ENCODE peak calls at places on chromosome 15, in nine cellular contexts. One of them, this sample, is unnamed.

GRCh38 chr15:27254016-27254415 is 283.0 kb downstream of the GABRG3 start:
- DNase-seq in AG04450: no peak
- DNase-seq in DND-41: no peak
- DNase-seq in stomach: no peak
- DNase-seq in uterus: no peak
- DNase-seq in cardiac muscle cell: no peak
- DNase-seq in fibroblast of lung: no peak
- DNase-seq in GM12878: no peak
- DNase-seq in PC-9: no peak
- DNase-seq in this sample: no peak

GRCh38 chr15:78992416-78993256 is 47.8 kb upstream of the CTSH start:
- DNase-seq in cardiac muscle cell: peak; percentile 48
- DNase-seq in PC-9: no peak
- DNase-seq in AG04450: no peak
- DNase-seq in stomach: no peak
- DNase-seq in GM12878: no peak
- DNase-seq in DND-41: no peak
- DNase-seq in fibroblast of lung: no peak
- DNase-seq in uterus: no peak
- DNase-seq in this sample: no peak

GRCh38 chr15:60396964-60397771 is 618 bp downstream of the ANXA2 start:
- DNase-seq in DND-41: peak; percentile 12
- DNase-seq in stomach: peak; percentile 66
- DNase-seq in AG04450: no peak
- DNase-seq in GM12878: peak; percentile 53
- DNase-seq in fibroblast of lung: peak; percentile 71
- DNase-seq in uterus: peak; percentile 59
- DNase-seq in PC-9: no peak
- DNase-seq in cardiac muscle cell: peak; percentile 78
- DNase-seq in this sample: peak; percentile 67

GRCh38 chr15:74541494-74542191 is 623 bp downstream of the ARID3B start:
- DNase-seq in DND-41: peak; percentile 58
- DNase-seq in GM12878: peak; percentile 74
- DNase-seq in uterus: peak; percentile 55
- DNase-seq in AG04450: no peak
- DNase-seq in cardiac muscle cell: peak; percentile 22
- DNase-seq in stomach: peak; percentile 30
- DNase-seq in fibroblast of lung: peak; percentile 40
- DNase-seq in PC-9: peak; percentile 59
- DNase-seq in this sample: peak; percentile 49

GRCh38 chr15:92463826-92464225 is 70.1 kb downstream of the ST8SIA2 start:
- DNase-seq in fibroblast of lung: peak; percentile 5
- DNase-seq in uterus: no peak
- DNase-seq in DND-41: no peak
- DNase-seq in cardiac muscle cell: no peak
- DNase-seq in AG04450: no peak
- DNase-seq in GM12878: no peak
- DNase-seq in PC-9: no peak
- DNase-seq in stomach: no peak
- DNase-seq in this sample: no peak

GRCh38 chr15:87566236-87566635 is 690.3 kb downstream of the NTRK3 start:
- DNase-seq in DND-41: no peak
- DNase-seq in cardiac muscle cell: no peak
- DNase-seq in AG04450: no peak
- DNase-seq in uterus: no peak
- DNase-seq in GM12878: no peak
- DNase-seq in PC-9: no peak
- DNase-seq in fibroblast of lung: no peak
- DNase-seq in stomach: no peak
- DNase-seq in this sample: no peak

GRCh38 chr15:42672444-42672843 is 64.5 kb downstream of the CDAN1 start:
- DNase-seq in AG04450: no peak
- DNase-seq in DND-41: no peak
- DNase-seq in cardiac muscle cell: no peak
- DNase-seq in stomach: no peak
- DNase-seq in fibroblast of lung: no peak
- DNase-seq in GM12878: no peak
- DNase-seq in PC-9: no peak
- DNase-seq in uterus: no peak
- DNase-seq in this sample: no peak

GRCh38 chr15:52337198-52337853 is 41.7 kb upstream of the MYO5C start:
- DNase-seq in GM12878: no peak
- DNase-seq in DND-41: no peak
- DNase-seq in fibroblast of lung: peak; percentile 44
- DNase-seq in uterus: no peak
- DNase-seq in AG04450: no peak
- DNase-seq in stomach: no peak
- DNase-seq in PC-9: peak; percentile 55
- DNase-seq in cardiac muscle cell: peak; percentile 46
- DNase-seq in this sample: peak; percentile 52

GRCh38 chr15:74443100-74443909 is 9.5 kb upstream of the SEMA7A start:
- DNase-seq in fibroblast of lung: no peak
- DNase-seq in AG04450: no peak
- DNase-seq in stomach: no peak
- DNase-seq in uterus: no peak
- DNase-seq in GM12878: no peak
- DNase-seq in DND-41: no peak
- DNase-seq in PC-9: no peak
- DNase-seq in cardiac muscle cell: peak; percentile 65
- DNase-seq in this sample: no peak

GRCh38 chr15:43912991-43913927 is 86.5 kb downstream of the WDR76 start:
- DNase-seq in fibroblast of lung: peak; percentile 92
- DNase-seq in uterus: peak; percentile 47
- DNase-seq in stomach: no peak
- DNase-seq in PC-9: peak; percentile 86
- DNase-seq in DND-41: no peak
- DNase-seq in AG04450: peak; percentile 90
- DNase-seq in cardiac muscle cell: peak; percentile 97
- DNase-seq in GM12878: no peak
- DNase-seq in this sample: peak; percentile 98

GRCh38 chr15:35206060-35206675 is 121.1 kb upstream of the NANOGP8 start:
- DNase-seq in GM12878: no peak
- DNase-seq in AG04450: no peak
- DNase-seq in uterus: no peak
- DNase-seq in DND-41: peak; percentile 5
- DNase-seq in cardiac muscle cell: peak; percentile 23
- DNase-seq in PC-9: no peak
- DNase-seq in fibroblast of lung: peak; percentile 41
- DNase-seq in stomach: no peak
- DNase-seq in this sample: peak; percentile 18

GRCh38 chr15:51130344-51130743 is 35.6 kb upstream of the TNFAIP8L3 start:
- DNase-seq in cardiac muscle cell: no peak
- DNase-seq in stomach: no peak
- DNase-seq in uterus: no peak
- DNase-seq in GM12878: no peak
- DNase-seq in DND-41: no peak
- DNase-seq in AG04450: no peak
- DNase-seq in PC-9: no peak
- DNase-seq in fibroblast of lung: no peak
- DNase-seq in this sample: no peak

GRCh38 chr15:92570391-92570790 is 85.2 kb downstream of the FAM174B start:
- DNase-seq in stomach: no peak
- DNase-seq in PC-9: no peak
- DNase-seq in GM12878: no peak
- DNase-seq in AG04450: no peak
- DNase-seq in fibroblast of lung: no peak
- DNase-seq in DND-41: no peak
- DNase-seq in cardiac muscle cell: no peak
- DNase-seq in uterus: no peak
- DNase-seq in this sample: no peak

GRCh38 chr15:58877999-58878825 is 55.3 kb downstream of the SLTM start:
- DNase-seq in fibroblast of lung: no peak
- DNase-seq in GM12878: no peak
- DNase-seq in PC-9: no peak
- DNase-seq in AG04450: no peak
- DNase-seq in DND-41: no peak
- DNase-seq in uterus: no peak
- DNase-seq in stomach: no peak
- DNase-seq in cardiac muscle cell: no peak
- DNase-seq in this sample: no peak

GRCh38 chr15:82040862-82041261 is 5.0 kb downstream of the MEX3B start:
- DNase-seq in GM12878: no peak
- DNase-seq in AG04450: no peak
- DNase-seq in PC-9: no peak
- DNase-seq in cardiac muscle cell: no peak
- DNase-seq in stomach: no peak
- DNase-seq in fibroblast of lung: no peak
- DNase-seq in DND-41: no peak
- DNase-seq in uterus: no peak
- DNase-seq in this sample: no peak

GRCh38 chr15:48905870-48906269 is 27.9 kb downstream of the EID1 start:
- DNase-seq in AG04450: no peak
- DNase-seq in PC-9: no peak
- DNase-seq in GM12878: no peak
- DNase-seq in uterus: no peak
- DNase-seq in fibroblast of lung: no peak
- DNase-seq in stomach: no peak
- DNase-seq in cardiac muscle cell: no peak
- DNase-seq in DND-41: no peak
- DNase-seq in this sample: no peak

GRCh38 chr15:29456255-29456654 is 186.6 kb upstream of the NSMCE3 start:
- DNase-seq in AG04450: no peak
- DNase-seq in cardiac muscle cell: no peak
- DNase-seq in stomach: no peak
- DNase-seq in uterus: no peak
- DNase-seq in GM12878: no peak
- DNase-seq in DND-41: no peak
- DNase-seq in fibroblast of lung: no peak
- DNase-seq in PC-9: no peak
- DNase-seq in this sample: no peak

GRCh38 chr15:25795712-25796111 is 67.4 kb downstream of the ATP10A start:
- DNase-seq in fibroblast of lung: no peak
- DNase-seq in stomach: no peak
- DNase-seq in cardiac muscle cell: no peak
- DNase-seq in DND-41: no peak
- DNase-seq in AG04450: no peak
- DNase-seq in GM12878: no peak
- DNase-seq in uterus: no peak
- DNase-seq in PC-9: no peak
- DNase-seq in this sample: no peak

GRCh38 chr15:96838088-96838487 is 507.6 kb downstream of the NR2F2 start:
- DNase-seq in DND-41: no peak
- DNase-seq in AG04450: no peak
- DNase-seq in GM12878: no peak
- DNase-seq in PC-9: no peak
- DNase-seq in cardiac muscle cell: peak; percentile 4
- DNase-seq in fibroblast of lung: peak; percentile 54
- DNase-seq in uterus: no peak
- DNase-seq in stomach: no peak
- DNase-seq in this sample: peak; percentile 90

GRCh38 chr15:83372434-83372873 is 74.7 kb upstream of the SH3GL3 start:
- DNase-seq in GM12878: no peak
- DNase-seq in uterus: no peak
- DNase-seq in cardiac muscle cell: no peak
- DNase-seq in fibroblast of lung: no peak
- DNase-seq in stomach: no peak
- DNase-seq in PC-9: peak; percentile 67
- DNase-seq in AG04450: no peak
- DNase-seq in DND-41: peak; percentile 5
- DNase-seq in this sample: no peak
- TF ChIP-seq CTCF in GM12878: no peak
- TF ChIP-seq CTCF in uterus: no peak
- TF ChIP-seq CTCF in cardiac muscle cell: no peak
- TF ChIP-seq CTCF in fibroblast of lung: no peak
- TF ChIP-seq CTCF in stomach: no peak
- TF ChIP-seq CTCF in PC-9: no peak
- TF ChIP-seq CTCF in AG04450: no peak
- TF ChIP-seq CTCF in DND-41: no peak
- TF ChIP-seq CTCF in this sample: no peak

GRCh38 chr15:89356634-89357298 is 22.1 kb upstream of the POLG start:
- DNase-seq in stomach: no peak
- DNase-seq in fibroblast of lung: no peak
- DNase-seq in PC-9: no peak
- DNase-seq in AG04450: no peak
- DNase-seq in GM12878: no peak
- DNase-seq in DND-41: no peak
- DNase-seq in cardiac muscle cell: no peak
- DNase-seq in uterus: no peak
- DNase-seq in this sample: no peak

GRCh38 chr15:89360294-89360971 is 25.8 kb upstream of the POLG start:
- DNase-seq in DND-41: no peak
- DNase-seq in AG04450: no peak
- DNase-seq in PC-9: no peak
- DNase-seq in fibroblast of lung: no peak
- DNase-seq in cardiac muscle cell: no peak
- DNase-seq in GM12878: no peak
- DNase-seq in uterus: no peak
- DNase-seq in stomach: no peak
- DNase-seq in this sample: no peak

GRCh38 chr15:89359471-89360293 is 25.1 kb upstream of the POLG start:
- DNase-seq in stomach: no peak
- DNase-seq in uterus: no peak
- DNase-seq in GM12878: no peak
- DNase-seq in AG04450: no peak
- DNase-seq in DND-41: no peak
- DNase-seq in cardiac muscle cell: no peak
- DNase-seq in fibroblast of lung: no peak
- DNase-seq in PC-9: no peak
- DNase-seq in this sample: no peak

GRCh38 chr15:89358435-89358754 is 23.8 kb upstream of the POLG start:
- DNase-seq in AG04450: no peak
- DNase-seq in stomach: no peak
- DNase-seq in DND-41: peak; percentile 77
- DNase-seq in fibroblast of lung: no peak
- DNase-seq in PC-9: no peak
- DNase-seq in cardiac muscle cell: no peak
- DNase-seq in uterus: no peak
- DNase-seq in GM12878: no peak
- DNase-seq in this sample: no peak

GRCh38 chr15:89358755-89359439 is 24.3 kb upstream of the POLG start:
- DNase-seq in fibroblast of lung: peak; percentile 73
- DNase-seq in stomach: peak; percentile 81
- DNase-seq in PC-9: peak; percentile 53
- DNase-seq in DND-41: no peak
- DNase-seq in cardiac muscle cell: peak; percentile 78
- DNase-seq in AG04450: peak; percentile 34
- DNase-seq in GM12878: peak; percentile 40
- DNase-seq in uterus: peak; percentile 40
- DNase-seq in this sample: peak; percentile 29
- H3K27me3 ChIP-seq in fibroblast of lung: peaks cover 64% of the 10 kb centered on the region
- H3K27me3 ChIP-seq in stomach: peaks cover 100% of the 10 kb centered on the region
- H3K27me3 ChIP-seq in PC-9: peaks cover 69% of the 10 kb centered on the region
- H3K27me3 ChIP-seq in DND-41: peaks cover 9% of the 10 kb centered on the region
- H3K27me3 ChIP-seq in cardiac muscle cell: peaks cover 100% of the 10 kb centered on the region
- H3K27me3 ChIP-seq in AG04450: peaks cover 73% of the 10 kb centered on the region
- H3K27me3 ChIP-seq in GM12878: peaks cover 35% of the 10 kb centered on the region
- H3K27me3 ChIP-seq in uterus: peaks cover 28% of the 10 kb centered on the region
- H3K27me3 ChIP-seq in this sample: peaks cover 72% of the 10 kb centered on the region

GRCh38 chr15:80475572-80475971 is 71.4 kb downstream of the ARNT2 start:
- DNase-seq in uterus: no peak
- DNase-seq in GM12878: no peak
- DNase-seq in PC-9: no peak
- DNase-seq in fibroblast of lung: no peak
- DNase-seq in AG04450: no peak
- DNase-seq in cardiac muscle cell: no peak
- DNase-seq in DND-41: no peak
- DNase-seq in stomach: no peak
- DNase-seq in this sample: no peak
- TF ChIP-seq CTCF in uterus: no peak
- TF ChIP-seq CTCF in GM12878: peak; percentile 18
- TF ChIP-seq CTCF in PC-9: peak; percentile 39
- TF ChIP-seq CTCF in fibroblast of lung: no peak
- TF ChIP-seq CTCF in AG04450: peak; percentile 28
- TF ChIP-seq CTCF in cardiac muscle cell: peak; percentile 14
- TF ChIP-seq CTCF in DND-41: peak; percentile 19
- TF ChIP-seq CTCF in stomach: no peak
- TF ChIP-seq CTCF in this sample: peak; percentile 22

GRCh38 chr15:90683876-90684275 is 33.3 kb upstream of the BLM start:
- DNase-seq in AG04450: no peak
- DNase-seq in stomach: no peak
- DNase-seq in DND-41: no peak
- DNase-seq in uterus: no peak
- DNase-seq in fibroblast of lung: no peak
- DNase-seq in GM12878: no peak
- DNase-seq in PC-9: no peak
- DNase-seq in cardiac muscle cell: no peak
- DNase-seq in this sample: no peak
- H3K27me3 ChIP-seq in AG04450: no peaks in the 10 kb centered on the region
- H3K27me3 ChIP-seq in stomach: no peaks in the 10 kb centered on the region
- H3K27me3 ChIP-seq in DND-41: no peaks in the 10 kb centered on the region
- H3K27me3 ChIP-seq in uterus: no peaks in the 10 kb centered on the region
- H3K27me3 ChIP-seq in fibroblast of lung: no peaks in the 10 kb centered on the region
- H3K27me3 ChIP-seq in GM12878: no peaks in the 10 kb centered on the region
- H3K27me3 ChIP-seq in PC-9: no peaks in the 10 kb centered on the region
- H3K27me3 ChIP-seq in cardiac muscle cell: no peaks in the 10 kb centered on the region
- H3K27me3 ChIP-seq in this sample: no peaks in the 10 kb centered on the region